ENCODE peak calls at places on chromosomes 6 and 20, in eight cellular contexts. T is AG04450; X is sigmoid colon; U is NCI-H460; Q is stimulated activated CD8-positive, alpha-beta memory T cell treated with anti-CD3 and anti-CD28 coated beads, Interleukin-2, amount 100 ng/mL, for 1 hour; O is occipital lobe; J is caudate nucleus; R is T1000. B is an unnamed sample.

GRCh38 chr6:104473021-104473429 is 386.7 kb downstream of the HACE1 start:
- DNase-seq in T (no peak), U (no peak), R (no peak), X (no peak), Q (no peak), J (no peak), O (no peak), B (no peak)

GRCh38 chr6:13012977-13013680 is 296.6 kb downstream of the PHACTR1 start:
- DNase-seq in O (peak), Q (no peak), X (no peak), U (no peak), J (peak), R (no peak), T (no peak), B (peak)

GRCh38 chr20:2238601-2239000 is 57.2 kb upstream of the TGM3 start:
- DNase-seq in T (no peak), Q (no peak), U (no peak), X (no peak), O (no peak), R (no peak), J (no peak), B (no peak)

GRCh38 chr20:35054804-35055203 is 37.8 kb downstream of the TRPC4AP start:
- DNase-seq in O (no peak), J (no peak), X (no peak), T (no peak), R (no peak), U (no peak), Q (no peak), B (no peak)

GRCh38 chr6:115058414-115059211 is 715.8 kb upstream of the HS3ST5 start:
- DNase-seq in T (no peak), O (no peak), U (no peak), X (no peak), Q (no peak), J (no peak), R (no peak), B (no peak)

GRCh38 chr6:130018830-130019795 is 732 bp downstream of the L3MBTL3 start:
- DNase-seq in X (peak), J (peak), U (no peak), O (peak), R (no peak), Q (no peak), T (no peak), B (no peak)

GRCh38 chr20:33127422-33128097 is 40.4 kb upstream of the BPIFA2 start:
- DNase-seq in R (no peak), T (no peak), U (no peak), O (no peak), X (no peak), J (no peak), Q (no peak), B (no peak)

GRCh38 chr6:2630362-2630761 is 120.4 kb downstream of the MYLK4 start:
- DNase-seq in T (peak), J (no peak), Q (no peak), X (no peak), O (no peak), R (peak), U (peak), B (no peak)

GRCh38 chr6:36075656-36076055 is 48.0 kb downstream of the MAPK14 start:
- DNase-seq in J (no peak), U (no peak), X (no peak), O (no peak), R (no peak), T (no peak), Q (no peak), B (no peak)

GRCh38 chr6:11011787-11012234 is 32.3 kb downstream of the ELOVL2 start:
- DNase-seq in J (no peak), T (no peak), O (no peak), U (no peak), X (no peak), R (no peak), Q (no peak), B (no peak)

GRCh38 chr6:157428418-157429202 is 47.6 kb downstream of the ZDHHC14 start:
- DNase-seq in J (peak), Q (no peak), O (no peak), R (peak), U (no peak), T (no peak), X (no peak), B (no peak)

GRCh38 chr6:23655502-23655901 is 470.5 kb upstream of the NRSN1 start:
- DNase-seq in Q (no peak), J (no peak), R (no peak), U (no peak), T (no peak), X (no peak), O (no peak), B (no peak)

GRCh38 chr6:120876405-120876804 is 457.9 kb downstream of the TBC1D32 start:
- DNase-seq in Q (no peak), O (no peak), R (no peak), X (no peak), T (no peak), U (no peak), J (no peak), B (no peak)

GRCh38 chr6:85705220-85705619 is 62.5 kb upstream of the SYNCRIP start:
- DNase-seq in J (no peak), O (no peak), X (no peak), T (no peak), R (no peak), U (no peak), Q (no peak), B (no peak)

GRCh38 chr6:136592930-136593673 is 42.9 kb upstream of the MAP7 start:
- DNase-seq in O (no peak), J (no peak), Q (no peak), X (no peak), T (no peak), R (no peak), U (no peak), B (no peak)

GRCh38 chr6:123360359-123360758 is 276.4 kb downstream of the TRDN start:
- DNase-seq in Q (no peak), O (no peak), T (no peak), R (no peak), J (no peak), X (no peak), U (no peak), B (no peak)

GRCh38 chr6:44701038-44701636 is 313.6 kb downstream of the CDC5L start:
- DNase-seq in T (no peak), X (no peak), R (no peak), O (no peak), J (no peak), Q (no peak), U (no peak), B (no peak)

GRCh38 chr20:37284691-37285124 is 4.7 kb upstream of the MANBAL start:
- DNase-seq in J (no peak), O (no peak), X (no peak), T (no peak), U (no peak), Q (no peak), R (no peak), B (no peak)

GRCh38 chr6:111773501-111774345 is 99.5 kb downstream of the FYN start:
- DNase-seq in J (no peak), O (no peak), R (no peak), T (no peak), X (no peak), U (no peak), Q (no peak), B (no peak)

GRCh38 chr6:32115623-32116022 is 6.5 kb upstream of the TNXB start:
- DNase-seq in Q (no peak), R (no peak), X (no peak), O (no peak), T (no peak), J (no peak), U (no peak), B (no peak)

GRCh38 chr20:45036044-45036755 is 64.7 kb downstream of the KCNS1 start:
- DNase-seq in X (no peak), U (peak), T (peak), Q (no peak), O (no peak), R (peak), J (no peak), B (no peak)

GRCh38 chr6:156886409-156886808 is 109.2 kb downstream of the ARID1B start:
- DNase-seq in J (no peak), X (no peak), R (no peak), T (no peak), Q (no peak), O (no peak), U (no peak), B (no peak)

GRCh38 chr20:50913976-50914375 is 17.3 kb downstream of the ADNP start:
- DNase-seq in U (no peak), X (no peak), R (no peak), O (no peak), Q (no peak), J (no peak), T (peak), B (no peak)

GRCh38 chr6:13268914-13269532 is 59.3 kb downstream of the TBC1D7 start:
- DNase-seq in T (peak), J (no peak), O (no peak), X (no peak), R (no peak), U (no peak), Q (no peak), B (no peak)

GRCh38 chr20:46939031-46939430 is 44.4 kb downstream of the EYA2 start:
- DNase-seq in U (peak), Q (no peak), O (no peak), R (no peak), T (no peak), J (no peak), X (no peak), B (no peak)

GRCh38 chr6:33904050-33904827 is 100.4 kb upstream of the MLN start:
- DNase-seq in R (no peak), O (no peak), Q (peak), J (no peak), U (no peak), X (no peak), T (no peak), B (no peak)

GRCh38 chr6:165863801-165864200 is 200.8 kb upstream of the PDE10A start:
- DNase-seq in R (no peak), O (no peak), T (no peak), X (no peak), J (no peak), U (no peak), Q (no peak), B (no peak)

GRCh38 chr6:42131531-42131930 is 10.9 kb downstream of the C6orf132 start:
- DNase-seq in R (no peak), T (peak), O (no peak), X (no peak), U (no peak), J (no peak), Q (no peak), B (no peak)

GRCh38 chr20:62239278-62239879 is 1.1 kb downstream of the OSBPL2 start:
- DNase-seq in R (no peak), Q (no peak), T (no peak), X (no peak), O (no peak), U (no peak), J (no peak), B (no peak)

GRCh38 chr6:43916091-43916923 is 146.3 kb downstream of the VEGFA start:
- DNase-seq in U (no peak), X (no peak), J (no peak), T (no peak), Q (no peak), R (no peak), O (no peak), B (no peak)

GRCh38 chr6:16168121-16168520 is 39.2 kb downstream of the MYLIP start:
- DNase-seq in X (no peak), O (no peak), Q (no peak), U (no peak), J (no peak), T (no peak), R (no peak), B (no peak)

GRCh38 chr6:131770776-131771175 is 37.0 kb upstream of the ENPP1 start:
- DNase-seq in R (no peak), T (no peak), O (no peak), X (no peak), J (no peak), Q (no peak), U (no peak), B (no peak)

GRCh38 chr20:11255455-11255854 is 581.7 kb upstream of the JAG1 start:
- DNase-seq in O (no peak), T (no peak), U (no peak), X (no peak), R (no peak), J (no peak), Q (no peak), B (no peak)